ENCODE peak calls at places on chromosomes 2 and 18, in nine cellular contexts. L, T, P, K, X, A, C, O and D are unnamed samples.

GRCh38 chr2:60472026-60472425 is 81.4 kb downstream of the BCL11A start:
- DNase-seq in L (peak; percentile 22), T (no peak), P (no peak), K (no peak), X (no peak), A (no peak), C (no peak), O (no peak), D (no peak)

GRCh38 chr2:85237849-85238570 is 89.8 kb downstream of the TGOLN2 start:
- DNase-seq in L (peak; percentile 70), T (no peak), P (no peak), K (no peak), X (no peak), A (no peak), C (no peak), O (no peak), D (no peak)

GRCh38 chr18:48779462-48779861 is 171.3 kb downstream of the SMAD7 start:
- DNase-seq in L (no peak), T (no peak), P (no peak), K (no peak), X (no peak), A (peak; percentile 55), C (no peak), O (no peak), D (no peak)

GRCh38 chr2:191836853-191837769 is 9.8 kb downstream of the CAVIN2 start:
- DNase-seq in L (no peak), T (no peak), P (peak; percentile 33), K (no peak), X (peak; percentile 30), A (no peak), C (no peak), O (no peak), D (no peak)

GRCh38 chr18:23814977-23815614 is 125.8 kb downstream of the LAMA3 start:
- DNase-seq in L (no peak), T (no peak), P (no peak), K (no peak), X (no peak), A (no peak), C (no peak), O (peak; percentile 51), D (no peak)

GRCh38 chr2:27664245-27664574 is 521 bp downstream of the SLC4A1AP start:
- DNase-seq in L (no peak), T (no peak), P (no peak), K (peak; percentile 22), X (no peak), A (no peak), C (no peak), O (no peak), D (no peak)

GRCh38 chr2:203583696-203584095 is 48.6 kb upstream of the RAPH1 start:
- DNase-seq in L (no peak), T (no peak), P (no peak), K (no peak), X (peak; percentile 34), A (no peak), C (peak; percentile 82), O (no peak), D (peak; percentile 61)

GRCh38 chr2:23587330-23587729 is 202.4 kb downstream of the KLHL29 start:
- DNase-seq in L (no peak), T (no peak), P (no peak), K (no peak), X (no peak), A (peak; percentile 35), C (no peak), O (no peak), D (no peak)

GRCh38 chr2:937530-937929 is 13.1 kb upstream of the SNTG2 start:
- DNase-seq in L (no peak), T (no peak), P (no peak), K (no peak), X (peak; percentile 71), A (no peak), C (no peak), O (no peak), D (no peak)

DNA sequence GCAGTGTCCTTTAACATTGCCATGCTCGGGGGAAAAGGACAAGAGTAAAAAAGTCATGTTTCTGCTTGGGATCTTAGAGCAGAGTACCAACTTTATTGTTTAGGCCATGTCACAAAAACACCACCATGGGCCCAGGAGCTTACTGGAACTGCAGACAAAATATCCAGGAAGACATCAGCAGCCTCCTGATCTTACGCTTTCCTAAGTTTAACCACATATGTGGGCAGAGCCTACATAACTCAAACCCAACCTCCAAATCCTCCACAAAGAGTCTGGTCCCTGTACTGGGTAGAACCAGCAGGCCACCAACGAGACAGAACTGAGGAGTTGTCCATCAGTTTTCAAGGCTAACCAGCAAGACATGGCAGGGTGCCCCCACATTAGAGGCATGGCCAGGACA is 10.3 kb downstream of the GALNT14 start:
- DNase-seq in L (no peak), T (no peak), P (no peak), K (no peak), X (no peak), A (no peak), C (no peak), O (no peak), D (no peak)
- H3K4me1 ChIP-seq in L (no peaks in the 10 kb centered on the region), T (no peaks in the 10 kb centered on the region), P (no peaks in the 10 kb centered on the region), K (no peaks in the 10 kb centered on the region), X (no peaks in the 10 kb centered on the region), A (peaks cover 50% of the 10 kb centered on the region), C (peaks cover 6% of the 10 kb centered on the region), O (no peaks in the 10 kb centered on the region), D (peaks cover 10% of the 10 kb centered on the region)

GRCh38 chr2:24683408-24683807 is 109.8 kb downstream of the PTRHD1 start:
- DNase-seq in L (no peak), T (no peak), P (no peak), K (no peak), X (no peak), A (no peak), C (no peak), O (no peak), D (no peak)

GRCh38 chr2:24675338-24675737 is 117.9 kb downstream of the PTRHD1 start:
- DNase-seq in L (no peak), T (no peak), P (no peak), K (no peak), X (no peak), A (no peak), C (no peak), O (no peak), D (no peak)

GRCh38 chr2:24682357-24682756 is 110.8 kb downstream of the PTRHD1 start:
- DNase-seq in L (no peak), T (no peak), P (no peak), K (no peak), X (peak; percentile 11), A (no peak), C (no peak), O (no peak), D (no peak)

GRCh38 chr2:24676493-24676892 is 116.7 kb downstream of the PTRHD1 start:
- DNase-seq in L (no peak), T (no peak), P (no peak), K (no peak), X (no peak), A (no peak), C (no peak), O (no peak), D (no peak)

DNA sequence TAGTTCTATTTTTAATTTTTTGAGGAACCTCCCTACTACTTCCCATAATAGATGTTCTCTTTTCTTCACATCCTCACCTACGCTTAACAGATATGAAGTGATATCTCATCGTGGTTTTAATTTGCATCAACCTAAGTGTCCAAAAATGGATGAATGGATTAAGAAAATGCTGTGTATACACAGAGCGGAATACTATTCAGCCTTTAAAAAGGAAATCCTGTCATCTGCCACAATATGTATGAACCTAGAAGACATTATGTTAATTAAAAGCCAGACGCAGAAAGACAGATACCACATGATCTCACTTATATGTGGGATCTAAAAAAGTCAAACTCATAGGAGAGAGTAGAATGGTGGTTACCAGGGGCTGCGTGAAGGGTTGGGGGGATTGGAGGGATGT is 113.0 kb downstream of the PTRHD1 start:
- DNase-seq in L (no peak), T (no peak), P (no peak), K (no peak), X (no peak), A (no peak), C (no peak), O (no peak), D (no peak)
- H3K36me3 ChIP-seq in L (no peaks in the 10 kb centered on the region), T (peaks cover 40% of the 10 kb centered on the region), P (no peaks in the 10 kb centered on the region), K (no peaks in the 10 kb centered on the region), X (no peaks in the 10 kb centered on the region), A (no peaks in the 10 kb centered on the region), C (no peaks in the 10 kb centered on the region), O (no peaks in the 10 kb centered on the region), D (no peaks in the 10 kb centered on the region)

GRCh38 chr2:117967981-117968723 is 45.7 kb downstream of the CCDC93 start:
- DNase-seq in L (no peak), T (no peak), P (peak; percentile 15), K (no peak), X (no peak), A (no peak), C (no peak), O (no peak), D (no peak)

GRCh38 chr2:117972466-117973123 is 41.3 kb downstream of the CCDC93 start:
- DNase-seq in L (no peak), T (no peak), P (no peak), K (no peak), X (peak; percentile 88), A (no peak), C (no peak), O (no peak), D (no peak)

GRCh38 chr2:117973498-117974082 is 40.3 kb downstream of the CCDC93 start:
- DNase-seq in L (no peak), T (no peak), P (no peak), K (no peak), X (no peak), A (no peak), C (no peak), O (no peak), D (no peak)

GRCh38 chr2:117963446-117963845 is 50.4 kb downstream of the CCDC93 start:
- DNase-seq in L (no peak), T (no peak), P (no peak), K (no peak), X (no peak), A (no peak), C (no peak), O (no peak), D (no peak)

GRCh38 chr2:117968724-117969121 is 45.1 kb downstream of the CCDC93 start:
- DNase-seq in L (no peak), T (no peak), P (no peak), K (no peak), X (no peak), A (no peak), C (no peak), O (no peak), D (no peak)
- TF ChIP-seq CTCF in L (no peak), T (no peak), P (no peak), K (no peak), X (peak; percentile 8), A (no peak), C (no peak), O (no peak), D (peak; percentile 25)

DNA sequence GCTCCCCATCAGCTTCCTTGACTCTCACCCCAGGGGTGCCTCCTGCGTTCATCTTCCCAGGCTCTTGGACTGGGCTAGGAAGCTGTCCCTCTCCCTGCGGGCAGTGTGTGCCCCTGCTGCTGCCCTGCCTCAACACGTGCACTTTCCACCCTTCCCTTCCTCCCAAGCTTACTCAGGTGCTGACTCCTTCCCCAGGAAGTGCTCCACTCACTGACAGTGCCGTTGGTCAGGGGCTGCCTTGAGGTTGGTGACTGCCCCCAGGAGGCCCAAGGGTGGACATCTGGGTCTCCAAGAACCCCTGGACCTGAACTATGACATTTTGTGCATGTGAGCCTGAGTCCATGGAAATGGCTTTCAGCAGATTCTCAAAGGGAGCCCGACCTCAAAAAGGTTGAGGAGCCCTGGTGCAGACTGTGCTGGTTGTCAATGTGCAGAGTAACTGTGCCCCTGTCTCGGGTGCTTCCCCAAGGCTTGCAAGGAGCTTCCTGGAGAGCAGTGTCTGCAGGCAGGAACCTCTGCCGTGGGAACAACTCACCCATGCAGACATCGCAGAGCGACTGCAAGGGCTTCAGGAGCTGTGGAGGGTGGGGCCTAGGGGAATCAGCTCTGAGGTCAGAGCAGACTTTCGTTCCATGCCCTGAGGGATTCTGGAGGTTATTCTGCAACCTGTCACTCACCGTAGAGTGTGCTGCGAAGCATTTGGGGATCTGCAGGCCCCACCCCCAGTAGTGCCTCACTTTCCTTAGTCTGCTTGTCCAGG is 116.5 kb upstream of the MCFD2 start:
- DNase-seq in L (no peak), T (no peak), P (no peak), K (no peak), X (no peak), A (no peak), C (no peak), O (no peak), D (no peak)
- H3K4me1 ChIP-seq in L (peaks cover 44% of the 10 kb centered on the region), T (peaks cover 44% of the 10 kb centered on the region), P (peaks cover 37% of the 10 kb centered on the region), K (peaks cover 4% of the 10 kb centered on the region), X (peaks cover 43% of the 10 kb centered on the region), A (peaks cover 41% of the 10 kb centered on the region), C (peaks cover 42% of the 10 kb centered on the region), O (peaks cover 17% of the 10 kb centered on the region), D (peaks cover 31% of the 10 kb centered on the region)